ENCODE peak calls at places on chromosomes 2 and 18, in eight cellular contexts. J is retina; K is stimulated activated naive CD4-positive, alpha-beta T cell; Q is stimulated activated CD8-positive, alpha-beta memory T cell treated with anti-CD3 and anti-CD28 coated beads, Interleukin-15, amount 100 ng/mL, for 24 hours; Z is posterior cingulate gyrus; Y is stimulated activated CD4-positive, alpha-beta T cell treated with anti-CD3 and anti-CD28 coated beads, Interleukin-15, amount 100 ng/mL, for 24 hours; S is kidney glomerular epithelial cell; T is amniotic stem cell. V is an unnamed sample.

GRCh38 chr18:71443726-71444480 is 1100.2 kb downstream of the CBLN2 start:
- DNase-seq in J (no peak), K (no peak), Q (no peak), Z (no peak), Y (no peak), S (peak; percentile 21), T (no peak), V (no peak)

GRCh38 chr2:144370937-144371584 is 148.9 kb downstream of the ZEB2 start:
- DNase-seq in J (no peak), K (no peak), Q (no peak), Z (no peak), Y (no peak), S (no peak), T (no peak), V (no peak)

GRCh38 chr2:240216197-240216596 is 75.7 kb upstream of the OTOS start:
- DNase-seq in J (no peak), K (no peak), Q (no peak), Z (peak; percentile 7), Y (no peak), S (no peak), T (no peak), V (no peak)

GRCh38 chr2:238565031-238565430 is 138.3 kb downstream of the ASB1 start:
- DNase-seq in J (no peak), K (no peak), Q (no peak), Z (no peak), Y (no peak), S (no peak), T (no peak), V (no peak)

GRCh38 chr2:42810971-42811865 is 18.8 kb upstream of the HAAO start:
- DNase-seq in J (peak; percentile 46), K (peak; percentile 69), Q (no peak), Z (peak; percentile 53), Y (peak; percentile 62), S (no peak), T (no peak), V (peak; percentile 43)

GRCh38 chr2:99337931-99338580 is 867 bp downstream of the EIF5B start:
- DNase-seq in J (no peak), K (no peak), Q (no peak), Z (no peak), Y (no peak), S (peak; percentile 27), T (no peak), V (peak; percentile 31)

GRCh38 chr2:11414372-11415124 is 51.4 kb downstream of the E2F6 start:
- DNase-seq in J (no peak), K (no peak), Q (no peak), Z (no peak), Y (no peak), S (no peak), T (no peak), V (no peak)

GRCh38 chr2:36277146-36277808 is 78.3 kb upstream of the CRIM1 start:
- DNase-seq in J (no peak), K (no peak), Q (no peak), Z (no peak), Y (peak; percentile 51), S (peak; percentile 26), T (peak; percentile 47), V (no peak)

GRCh38 chr2:65212619-65213018 is 15.0 kb upstream of the ACTR2 start:
- DNase-seq in J (no peak), K (no peak), Q (no peak), Z (no peak), Y (no peak), S (no peak), T (no peak), V (no peak)

GRCh38 chr2:240871071-240871958 is 2.7 kb downstream of the AGXT start:
- DNase-seq in J (no peak), K (no peak), Q (no peak), Z (no peak), Y (no peak), S (no peak), T (no peak), V (no peak)

GRCh38 chr2:72539145-72539552 is 286.7 kb downstream of the EXOC6B start:
- DNase-seq in J (no peak), K (no peak), Q (no peak), Z (no peak), Y (no peak), S (peak; percentile 74), T (no peak), V (no peak)

GRCh38 chr2:169090133-169090820 is 20.9 kb downstream of the DHRS9 start:
- DNase-seq in J (no peak), K (no peak), Q (no peak), Z (no peak), Y (no peak), S (no peak), T (no peak), V (no peak)

GRCh38 chr2:16219292-16219975 is 279.1 kb downstream of the MYCN start:
- DNase-seq in J (no peak), K (no peak), Q (no peak), Z (no peak), Y (no peak), S (no peak), T (no peak), V (no peak)

GRCh38 chr2:120434487-120434886 is 88.6 kb downstream of the INHBB start:
- DNase-seq in J (no peak), K (no peak), Q (no peak), Z (no peak), Y (no peak), S (no peak), T (no peak), V (no peak)

GRCh38 chr2:241412144-241412543 is 56.1 kb downstream of the FARP2 start:
- DNase-seq in J (no peak), K (no peak), Q (no peak), Z (no peak), Y (peak; percentile 28), S (peak; percentile 34), T (no peak), V (no peak)

GRCh38 chr2:39494784-39495251 is 57.7 kb upstream of the MAP4K3 start:
- DNase-seq in J (no peak), K (no peak), Q (no peak), Z (no peak), Y (peak; percentile 11), S (peak; percentile 99), T (peak; percentile 75), V (no peak)

GRCh38 chr2:8049851-8050571 is 631.8 kb upstream of the ID2 start:
- DNase-seq in J (no peak), K (no peak), Q (no peak), Z (no peak), Y (peak; percentile 79), S (no peak), T (no peak), V (no peak)

GRCh38 chr2:134359367-134360081 is 105.7 kb downstream of the MGAT5 start:
- DNase-seq in J (no peak), K (no peak), Q (no peak), Z (no peak), Y (no peak), S (no peak), T (no peak), V (no peak)

GRCh38 chr18:10055125-10055750 is 141.4 kb downstream of the VAPA start:
- DNase-seq in J (no peak), K (no peak), Q (no peak), Z (no peak), Y (no peak), S (no peak), T (no peak), V (no peak)

GRCh38 chr2:69771461-69771860 is 29.5 kb downstream of the ANXA4 start:
- DNase-seq in J (no peak), K (no peak), Q (no peak), Z (no peak), Y (no peak), S (no peak), T (no peak), V (no peak)

GRCh38 chr2:236680461-236680860 is 110.8 kb downstream of the ACKR3 start:
- DNase-seq in J (no peak), K (no peak), Q (no peak), Z (no peak), Y (no peak), S (no peak), T (no peak), V (no peak)

GRCh38 chr18:28331551-28331950 is 154.6 kb upstream of the CDH2 start:
- DNase-seq in J (no peak), K (no peak), Q (no peak), Z (no peak), Y (no peak), S (no peak), T (no peak), V (no peak)

GRCh38 chr2:189015378-189015777 is 41.2 kb downstream of the COL3A1 start:
- DNase-seq in J (no peak), K (no peak), Q (no peak), Z (no peak), Y (no peak), S (no peak), T (no peak), V (no peak)

GRCh38 chr2:88423733-88424132 is 28.8 kb downstream of the FOXI3 start:
- DNase-seq in J (no peak), K (no peak), Q (no peak), Z (no peak), Y (no peak), S (no peak), T (no peak), V (no peak)

GRCh38 chr2:45170191-45170975 is 161.1 kb upstream of the SIX2 start:
- DNase-seq in J (peak; percentile 72), K (no peak), Q (no peak), Z (no peak), Y (peak; percentile 9), S (peak; percentile 27), T (no peak), V (no peak)

GRCh38 chr2:181886192-181886591 is 5.3 kb upstream of the ITPRID2 start:
- DNase-seq in J (no peak), K (no peak), Q (no peak), Z (no peak), Y (no peak), S (no peak), T (no peak), V (no peak)

GRCh38 chr2:145230546-145230945 is 710.6 kb upstream of the ZEB2 start:
- DNase-seq in J (no peak), K (no peak), Q (no peak), Z (no peak), Y (no peak), S (no peak), T (no peak), V (no peak)

GRCh38 chr2:136126021-136126420 is 8.1 kb upstream of the CXCR4 start:
- DNase-seq in J (no peak), K (no peak), Q (no peak), Z (no peak), Y (no peak), S (no peak), T (no peak), V (no peak)

GRCh38 chr18:8279348-8279747 is 329.9 kb upstream of the RAB12 start:
- DNase-seq in J (peak; percentile 51), K (no peak), Q (no peak), Z (no peak), Y (no peak), S (no peak), T (no peak), V (no peak)

GRCh38 chr2:241878007-241878970 is 8.8 kb downstream of the RTP5 start:
- DNase-seq in J (peak; percentile 82), K (peak; percentile 63), Q (peak; percentile 69), Z (peak; percentile 77), Y (peak; percentile 82), S (peak; percentile 12), T (peak; percentile 51), V (peak; percentile 73)

GRCh38 chr2:25032094-25032493 is 9.8 kb upstream of the EFR3B start:
- DNase-seq in J (no peak), K (no peak), Q (no peak), Z (no peak), Y (no peak), S (no peak), T (no peak), V (no peak)

GRCh38 chr2:5203356-5203755 is 488.8 kb upstream of the SOX11 start:
- DNase-seq in J (no peak), K (no peak), Q (no peak), Z (no peak), Y (no peak), S (no peak), T (no peak), V (no peak)

GRCh38 chr2:149449017-149449416 is 118.6 kb downstream of the LYPD6 start:
- DNase-seq in J (no peak), K (no peak), Q (no peak), Z (no peak), Y (no peak), S (no peak), T (no peak), V (no peak)

GRCh38 chr18:49597556-49597955 is 35.7 kb downstream of the LIPG start:
- DNase-seq in J (no peak), K (no peak), Q (no peak), Z (no peak), Y (no peak), S (no peak), T (no peak), V (no peak)